ENCODE peak calls at places on chromosomes 12 and 14, in ten cellular contexts. J is AG10803, C is nephron progenitor cell, F is dorsolateral prefrontal cortex, P is ovary, R is astrocyte, T is tibial nerve, Q is Calu3, L is lung, Y is B cell. N is an unnamed sample.

GRCh38 chr12:13386269-13387039 is 189.9 kb downstream of the EMP1 start:
- DNase-seq in C (no peak), Y (no peak), P (no peak), R (no peak), Q (no peak), J (no peak), L (no peak), F (no peak), T (no peak), N (no peak)

GRCh38 chr14:60974070-60974469 is 6.8 kb downstream of the TRMT5 start:
- DNase-seq in R (no peak), L (no peak), T (no peak), C (no peak), Y (no peak), J (no peak), Q (no peak), P (no peak), F (no peak), N (no peak)

GRCh38 chr12:121448771-121449315 is 48.9 kb downstream of the RNF34 start:
- DNase-seq in Q (no peak), L (no peak), R (no peak), T (no peak), F (no peak), Y (no peak), P (no peak), J (no peak), C (no peak), N (no peak)

GRCh38 chr12:94421868-94422740 is 37.6 kb downstream of the CEP83 start:
- DNase-seq in R (no peak), T (no peak), F (no peak), Y (no peak), P (no peak), C (no peak), L (no peak), Q (no peak), J (no peak), N (no peak)

GRCh38 chr12:81644503-81644902 is 114.6 kb downstream of the PPFIA2 start:
- DNase-seq in Y (no peak), J (peak; percentile 48), T (no peak), R (peak; percentile 42), F (no peak), Q (peak; percentile 16), P (no peak), C (peak; percentile 6), L (no peak), N (no peak)

GRCh38 chr14:28398501-28398900 is 368.1 kb upstream of the FOXG1 start:
- DNase-seq in L (no peak), J (no peak), R (no peak), C (no peak), P (no peak), Y (no peak), Q (no peak), T (no peak), F (no peak), N (no peak)

GRCh38 chr12:80187660-80188090 is 88.3 kb downstream of the OTOGL start:
- DNase-seq in R (peak; percentile 62), P (no peak), T (no peak), F (no peak), C (no peak), L (no peak), J (peak; percentile 40), Y (no peak), Q (peak; percentile 30), N (no peak)

GRCh38 chr14:24941719-24942118 is 108.2 kb downstream of the STXBP6 start:
- DNase-seq in P (no peak), R (no peak), Y (no peak), Q (peak; percentile 15), F (no peak), T (no peak), J (no peak), L (no peak), C (no peak), N (no peak)

GRCh38 chr12:112029326-112029725 is 16.1 kb downstream of the ERP29 start:
- DNase-seq in L (no peak), C (no peak), R (no peak), F (no peak), J (no peak), Q (no peak), P (no peak), Y (no peak), T (no peak), N (no peak)

DNA sequence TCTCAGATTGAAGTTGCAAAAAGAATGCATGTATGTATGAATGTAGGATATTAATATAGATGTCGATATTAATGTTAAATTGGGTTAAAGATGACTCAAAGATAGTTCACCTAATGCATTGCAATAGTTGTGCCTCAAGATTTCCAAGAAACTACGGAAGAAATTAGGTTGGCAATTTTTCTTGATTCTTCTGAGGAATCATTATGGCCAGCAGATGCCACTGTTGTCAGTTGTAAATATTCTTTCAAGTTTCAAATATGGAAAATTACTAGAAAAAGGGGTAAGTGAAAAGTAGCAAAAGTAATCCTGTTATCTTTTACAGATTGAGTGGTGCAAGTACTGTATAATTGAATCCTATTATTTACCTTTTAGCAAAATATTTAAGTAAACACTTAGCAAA is 202.1 kb downstream of the ADAMTS20 start:
- DNase-seq in L (no peak), C (no peak), J (no peak), Y (no peak), F (no peak), T (no peak), R (no peak), P (no peak), Q (no peak), N (no peak)
- TF ChIP-seq CTCF in L (no peak), C (no peak), J (no peak), Y (no peak), F (no peak), T (no peak), R (peak; percentile 30), P (no peak), Q (no peak), N (peak; percentile 45)

DNA sequence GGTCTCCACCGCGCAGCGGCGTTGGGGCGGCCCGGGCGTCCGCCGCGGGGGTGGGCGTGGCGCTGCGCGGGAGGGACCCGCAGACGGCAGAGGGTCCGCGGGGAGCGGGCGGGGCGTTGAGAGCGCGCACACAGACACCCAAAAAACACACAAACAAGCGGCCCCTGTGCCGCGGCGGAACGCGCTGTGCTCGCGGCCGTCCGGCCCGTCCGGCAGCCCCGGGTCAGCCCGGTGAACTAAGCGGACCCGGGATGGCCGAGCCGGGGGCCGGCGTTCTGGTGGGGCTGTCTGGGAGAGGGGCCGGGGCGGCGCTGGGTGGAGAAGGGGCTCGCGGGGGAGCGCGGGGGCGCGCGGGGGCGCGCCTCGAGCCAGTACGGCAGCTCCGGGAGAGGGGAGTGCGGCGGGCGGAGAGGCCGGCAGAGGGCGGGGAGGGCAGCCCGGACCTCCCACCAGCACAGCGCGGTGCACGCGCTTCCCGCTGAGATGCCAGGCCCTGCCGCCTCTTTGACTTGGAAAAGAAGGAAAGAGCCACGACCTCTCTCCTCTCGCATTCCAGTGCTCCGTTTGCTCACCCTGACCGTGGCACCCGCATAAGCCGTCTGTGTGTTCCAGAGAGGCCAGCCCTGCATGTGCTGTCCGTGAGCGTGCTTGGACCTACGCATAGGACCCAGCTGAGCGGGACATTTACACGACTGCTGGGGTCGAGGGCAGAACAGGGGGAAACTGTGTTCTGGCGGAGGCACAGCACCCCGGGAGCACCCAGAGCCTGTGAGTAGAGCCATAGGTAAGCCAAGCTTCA is 10.3 kb downstream of the SLC6A12 start:
- DNase-seq in Y (no peak), F (peak; percentile 57), T (no peak), Q (no peak), L (no peak), P (no peak), R (no peak), J (no peak), C (peak; percentile 83), N (no peak)
- TF ChIP-seq CTCF in Y (no peak), F (peak; percentile 31), T (no peak), Q (no peak), L (no peak), P (no peak), R (no peak), J (no peak), C (peak; percentile 19), N (peak; percentile 21)

DNA sequence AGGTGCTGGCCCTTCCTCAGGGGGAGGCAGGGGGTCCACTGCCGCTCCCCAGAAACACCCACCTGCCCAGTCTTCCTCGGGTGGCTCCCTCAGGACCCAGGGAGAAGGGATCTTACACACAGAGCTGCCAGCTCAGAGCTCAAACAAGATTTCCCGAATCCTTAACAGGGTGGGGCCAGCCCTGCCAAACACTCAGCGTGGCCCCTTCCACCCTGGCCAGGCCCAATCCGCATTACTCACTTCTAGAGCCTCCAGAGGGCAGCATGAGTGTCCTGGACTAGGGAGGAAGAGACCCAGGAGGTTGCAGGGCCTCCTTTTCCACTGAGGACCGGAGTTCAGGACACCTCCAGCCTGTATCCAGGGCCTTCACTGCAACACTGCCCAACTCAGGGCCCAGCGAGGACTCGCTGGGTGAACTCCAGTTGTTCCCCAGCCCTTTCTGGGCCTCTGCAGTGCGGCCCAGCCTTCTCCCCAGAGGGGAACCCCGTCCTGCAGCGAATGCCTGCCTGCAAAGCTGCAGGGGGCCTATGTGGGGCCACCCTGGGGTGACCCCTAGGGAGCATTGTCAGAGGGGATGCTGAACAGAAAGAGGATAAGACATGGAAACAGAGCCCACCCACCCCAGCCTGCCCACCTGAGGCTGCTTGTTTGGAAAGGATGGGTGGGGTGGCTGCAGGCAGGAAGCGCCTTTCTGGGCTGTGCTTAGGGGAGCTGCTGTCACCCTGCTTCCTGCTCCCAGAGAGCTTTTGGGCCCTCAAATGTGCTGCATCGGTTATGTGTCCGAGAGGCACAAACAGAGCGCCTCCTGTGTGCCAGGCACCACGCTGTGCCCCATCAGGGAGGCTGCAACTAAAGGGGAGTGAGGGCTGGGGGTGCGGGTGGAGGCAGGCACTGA is 43.8 kb downstream of the CCNK start:
- DNase-seq in J (peak; percentile 48), C (no peak), T (no peak), F (no peak), R (peak; percentile 54), P (no peak), Q (peak; percentile 35), L (no peak), Y (no peak), N (no peak)
- TF ChIP-seq CTCF in J (peak; percentile 49), C (no peak), T (no peak), F (no peak), R (no peak), P (no peak), Q (no peak), L (peak; percentile 5), Y (no peak), N (peak; percentile 48)

GRCh38 chr14:65412189-65412846 is at the start of gene FUT8:
- DNase-seq in T (peak; percentile 88), L (peak; percentile 95), F (peak; percentile 92), C (peak; percentile 97), R (peak; percentile 91), Y (peak; percentile 96), Q (peak; percentile 98), J (peak; percentile 97), P (peak; percentile 92), N (peak; percentile 93)
- TF ChIP-seq CTCF in T (peak; percentile 51), L (peak; percentile 35), F (peak; percentile 76), C (peak; percentile 38), R (peak; percentile 29), Y (peak; percentile 70), Q (peak; percentile 11), J (peak; percentile 60), P (peak; percentile 30), N (peak; percentile 61)